ENCODE peak calls at places on chromosomes 7 and 10, in six cellular contexts. One of them, this sample, is unnamed.

GRCh38 chr7:2045559-2046405 is 187.0 kb downstream of the MAD1L1 start:
- DNase-seq in heart right ventricle: no peak
- DNase-seq in pancreas: no peak
- DNase-seq in uterus: no peak
- DNase-seq in CD4-positive, alpha-beta memory T cell: no peak
- DNase-seq in hepatocyte: no peak
- DNase-seq in this sample: no peak

GRCh38 chr10:132684164-132684891 is 101.6 kb downstream of the NKX6-2 start:
- DNase-seq in heart right ventricle: no peak
- DNase-seq in pancreas: peak
- DNase-seq in uterus: no peak
- DNase-seq in CD4-positive, alpha-beta memory T cell: peak
- DNase-seq in hepatocyte: no peak
- DNase-seq in this sample: peak

GRCh38 chr10:70956029-70956759 is 67.8 kb upstream of the PCBD1 start:
- DNase-seq in heart right ventricle: no peak
- DNase-seq in pancreas: no peak
- DNase-seq in uterus: no peak
- DNase-seq in CD4-positive, alpha-beta memory T cell: no peak
- DNase-seq in hepatocyte: no peak
- DNase-seq in this sample: no peak

GRCh38 chr7:130294314-130294713 is 1.4 kb downstream of the CPA4 start:
- DNase-seq in heart right ventricle: no peak
- DNase-seq in pancreas: no peak
- DNase-seq in uterus: no peak
- DNase-seq in CD4-positive, alpha-beta memory T cell: no peak
- DNase-seq in hepatocyte: no peak
- DNase-seq in this sample: no peak

GRCh38 chr7:83930262-83930661 is 264.3 kb downstream of the SEMA3A start:
- DNase-seq in heart right ventricle: no peak
- DNase-seq in pancreas: no peak
- DNase-seq in uterus: no peak
- DNase-seq in CD4-positive, alpha-beta memory T cell: no peak
- DNase-seq in hepatocyte: no peak
- DNase-seq in this sample: no peak

GRCh38 chr10:119341236-119342016 is 134.1 kb downstream of the GRK5 start:
- DNase-seq in heart right ventricle: peak
- DNase-seq in pancreas: no peak
- DNase-seq in uterus: peak
- DNase-seq in CD4-positive, alpha-beta memory T cell: no peak
- DNase-seq in hepatocyte: peak
- DNase-seq in this sample: peak

GRCh38 chr10:86294346-86295265 is 72.0 kb downstream of the GRID1 start:
- DNase-seq in heart right ventricle: no peak
- DNase-seq in pancreas: no peak
- DNase-seq in uterus: no peak
- DNase-seq in CD4-positive, alpha-beta memory T cell: no peak
- DNase-seq in hepatocyte: no peak
- DNase-seq in this sample: no peak

GRCh38 chr7:90629306-90629918 is 33.3 kb downstream of the CDK14 start:
- DNase-seq in heart right ventricle: peak
- DNase-seq in pancreas: no peak
- DNase-seq in uterus: no peak
- DNase-seq in CD4-positive, alpha-beta memory T cell: no peak
- DNase-seq in hepatocyte: peak
- DNase-seq in this sample: no peak

GRCh38 chr10:49334993-49335972 is 36.3 kb downstream of the C10orf71 start:
- DNase-seq in heart right ventricle: no peak
- DNase-seq in pancreas: no peak
- DNase-seq in uterus: no peak
- DNase-seq in CD4-positive, alpha-beta memory T cell: peak
- DNase-seq in hepatocyte: no peak
- DNase-seq in this sample: no peak

GRCh38 chr7:134782121-134782623 is 2.7 kb downstream of the CALD1 start:
- DNase-seq in heart right ventricle: no peak
- DNase-seq in pancreas: no peak
- DNase-seq in uterus: no peak
- DNase-seq in CD4-positive, alpha-beta memory T cell: no peak
- DNase-seq in hepatocyte: no peak
- DNase-seq in this sample: no peak

GRCh38 chr10:82037076-82037475 is 162.1 kb downstream of the NRG3 start:
- DNase-seq in heart right ventricle: no peak
- DNase-seq in pancreas: no peak
- DNase-seq in uterus: no peak
- DNase-seq in CD4-positive, alpha-beta memory T cell: no peak
- DNase-seq in hepatocyte: no peak
- DNase-seq in this sample: no peak

GRCh38 chr7:132576723-132577089 is 436 bp upstream of the PLXNA4 start:
- DNase-seq in heart right ventricle: no peak
- DNase-seq in pancreas: no peak
- DNase-seq in uterus: no peak
- DNase-seq in CD4-positive, alpha-beta memory T cell: no peak
- DNase-seq in hepatocyte: peak
- DNase-seq in this sample: no peak

GRCh38 chr7:116899308-116899707 is 36.9 kb downstream of the CAPZA2 start:
- DNase-seq in heart right ventricle: no peak
- DNase-seq in pancreas: no peak
- DNase-seq in uterus: no peak
- DNase-seq in CD4-positive, alpha-beta memory T cell: no peak
- DNase-seq in hepatocyte: no peak
- DNase-seq in this sample: no peak

GRCh38 chr7:68400783-68401182 is 1197.5 kb upstream of the AUTS2 start:
- DNase-seq in heart right ventricle: no peak
- DNase-seq in pancreas: no peak
- DNase-seq in uterus: no peak
- DNase-seq in CD4-positive, alpha-beta memory T cell: no peak
- DNase-seq in hepatocyte: no peak
- DNase-seq in this sample: no peak

GRCh38 chr7:149279111-149279743 is 17.2 kb downstream of the ZNF783 start:
- DNase-seq in heart right ventricle: no peak
- DNase-seq in pancreas: no peak
- DNase-seq in uterus: no peak
- DNase-seq in CD4-positive, alpha-beta memory T cell: no peak
- DNase-seq in hepatocyte: no peak
- DNase-seq in this sample: no peak

GRCh38 chr10:79399242-79399831 is 46.1 kb downstream of the ZCCHC24 start:
- DNase-seq in heart right ventricle: peak
- DNase-seq in pancreas: peak
- DNase-seq in uterus: peak
- DNase-seq in CD4-positive, alpha-beta memory T cell: no peak
- DNase-seq in hepatocyte: peak
- DNase-seq in this sample: no peak

GRCh38 chr10:108393111-108393510 is 1228.6 kb upstream of the SORCS1 start:
- DNase-seq in heart right ventricle: no peak
- DNase-seq in pancreas: no peak
- DNase-seq in uterus: no peak
- DNase-seq in CD4-positive, alpha-beta memory T cell: no peak
- DNase-seq in hepatocyte: no peak
- DNase-seq in this sample: no peak

GRCh38 chr7:69801729-69802688 is 203.7 kb downstream of the AUTS2 start:
- DNase-seq in heart right ventricle: no peak
- DNase-seq in pancreas: no peak
- DNase-seq in uterus: no peak
- DNase-seq in CD4-positive, alpha-beta memory T cell: no peak
- DNase-seq in hepatocyte: no peak
- DNase-seq in this sample: no peak

GRCh38 chr7:69800495-69800894 is 202.2 kb downstream of the AUTS2 start:
- DNase-seq in heart right ventricle: no peak
- DNase-seq in pancreas: peak
- DNase-seq in uterus: no peak
- DNase-seq in CD4-positive, alpha-beta memory T cell: no peak
- DNase-seq in hepatocyte: peak
- DNase-seq in this sample: no peak

GRCh38 chr7:69796421-69796820 is 198.1 kb downstream of the AUTS2 start:
- DNase-seq in heart right ventricle: no peak
- DNase-seq in pancreas: no peak
- DNase-seq in uterus: no peak
- DNase-seq in CD4-positive, alpha-beta memory T cell: no peak
- DNase-seq in hepatocyte: no peak
- DNase-seq in this sample: no peak

GRCh38 chr7:69799048-69799697 is 200.9 kb downstream of the AUTS2 start:
- DNase-seq in heart right ventricle: no peak
- DNase-seq in pancreas: no peak
- DNase-seq in uterus: no peak
- DNase-seq in CD4-positive, alpha-beta memory T cell: no peak
- DNase-seq in hepatocyte: no peak
- DNase-seq in this sample: no peak

DNA sequence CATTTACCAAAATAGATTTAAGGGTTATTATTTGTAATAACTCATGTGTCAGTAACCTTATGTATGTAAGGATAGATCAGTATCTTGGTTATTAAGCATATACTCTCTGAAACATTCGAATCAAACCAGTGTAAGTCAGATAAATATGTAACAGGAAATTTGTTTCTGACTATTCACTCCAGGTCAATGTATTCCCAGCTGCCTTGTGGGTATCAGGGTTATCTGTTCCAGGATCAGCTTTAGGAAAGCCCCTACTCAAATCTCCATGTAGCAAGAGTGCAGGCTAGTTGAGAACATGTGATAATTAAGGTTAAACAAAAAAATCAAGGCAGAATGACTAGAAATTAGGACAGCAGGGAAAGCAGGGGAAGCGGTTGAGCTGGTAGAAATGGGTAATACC is 201.7 kb downstream of the AUTS2 start:
- DNase-seq in heart right ventricle: no peak
- DNase-seq in pancreas: no peak
- DNase-seq in uterus: no peak
- DNase-seq in CD4-positive, alpha-beta memory T cell: no peak
- DNase-seq in hepatocyte: no peak
- DNase-seq in this sample: no peak
- H3K27ac ChIP-seq in heart right ventricle: no peak
- H3K27ac ChIP-seq in pancreas: no peak
- H3K27ac ChIP-seq in uterus: no peak
- H3K27ac ChIP-seq in CD4-positive, alpha-beta memory T cell: no peak
- H3K27ac ChIP-seq in hepatocyte: peak
- H3K27ac ChIP-seq in this sample: no peak

DNA sequence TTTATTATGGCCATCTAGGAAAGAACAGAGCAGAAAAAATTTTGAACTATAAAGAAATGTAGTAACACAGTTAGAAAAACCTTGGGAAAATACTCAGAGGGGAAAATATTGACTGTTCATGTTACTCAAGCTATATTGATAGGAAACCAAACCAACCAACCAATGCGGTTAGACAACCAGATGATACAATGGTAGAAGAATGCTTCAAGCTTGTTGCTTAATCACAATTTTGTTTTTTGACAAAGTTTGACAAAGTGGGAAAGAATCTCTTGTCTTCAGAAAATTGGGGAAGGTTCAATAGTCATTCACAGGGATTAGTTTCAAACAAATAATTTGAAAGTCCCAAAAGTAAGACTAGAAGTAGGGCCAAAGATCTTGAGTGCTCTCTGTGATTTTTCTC is 233.2 kb upstream of the PHYHIPL start:
- DNase-seq in heart right ventricle: no peak
- DNase-seq in pancreas: no peak
- DNase-seq in uterus: no peak
- DNase-seq in CD4-positive, alpha-beta memory T cell: no peak
- DNase-seq in hepatocyte: no peak
- DNase-seq in this sample: no peak
- H3K4me3 ChIP-seq in heart right ventricle: no peak
- H3K4me3 ChIP-seq in pancreas: no peak
- H3K4me3 ChIP-seq in uterus: no peak
- H3K4me3 ChIP-seq in CD4-positive, alpha-beta memory T cell: no peak
- H3K4me3 ChIP-seq in hepatocyte: no peak
- H3K4me3 ChIP-seq in this sample: no peak

GRCh38 chr10:33114451-33114944 is 156.5 kb upstream of the ITGB1 start:
- DNase-seq in heart right ventricle: no peak
- DNase-seq in pancreas: no peak
- DNase-seq in uterus: no peak
- DNase-seq in CD4-positive, alpha-beta memory T cell: peak
- DNase-seq in hepatocyte: no peak
- DNase-seq in this sample: no peak

GRCh38 chr10:33116293-33116697 is 158.3 kb upstream of the ITGB1 start:
- DNase-seq in heart right ventricle: peak
- DNase-seq in pancreas: no peak
- DNase-seq in uterus: peak
- DNase-seq in CD4-positive, alpha-beta memory T cell: peak
- DNase-seq in hepatocyte: peak
- DNase-seq in this sample: no peak

GRCh38 chr10:33117816-33118215 is 159.8 kb upstream of the ITGB1 start:
- DNase-seq in heart right ventricle: no peak
- DNase-seq in pancreas: no peak
- DNase-seq in uterus: no peak
- DNase-seq in CD4-positive, alpha-beta memory T cell: peak
- DNase-seq in hepatocyte: no peak
- DNase-seq in this sample: peak

GRCh38 chr10:33113111-33113856 is 155.3 kb upstream of the ITGB1 start:
- DNase-seq in heart right ventricle: no peak
- DNase-seq in pancreas: no peak
- DNase-seq in uterus: no peak
- DNase-seq in CD4-positive, alpha-beta memory T cell: no peak
- DNase-seq in hepatocyte: peak
- DNase-seq in this sample: no peak

DNA sequence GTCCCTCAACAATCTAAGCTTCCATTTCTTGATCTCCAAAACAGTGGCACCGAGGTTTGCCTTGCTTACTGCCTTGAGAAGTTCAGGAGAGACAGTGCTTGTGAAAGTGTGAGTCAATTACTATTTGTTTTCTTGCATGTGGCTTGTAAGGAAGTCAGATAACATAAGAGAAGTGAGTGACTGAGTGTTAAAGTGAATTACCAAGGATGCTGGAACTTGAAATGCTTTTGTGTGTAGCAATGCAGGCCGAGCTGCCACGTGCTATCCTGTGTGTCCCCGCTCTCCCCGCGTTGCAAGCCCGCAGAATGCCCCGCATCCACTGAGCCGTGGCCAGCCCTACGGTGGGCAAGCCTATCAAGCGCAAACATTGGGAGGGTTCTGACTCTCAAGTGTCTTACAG is 157.7 kb upstream of the ITGB1 start:
- DNase-seq in heart right ventricle: no peak
- DNase-seq in pancreas: no peak
- DNase-seq in uterus: no peak
- DNase-seq in CD4-positive, alpha-beta memory T cell: peak
- DNase-seq in hepatocyte: no peak
- DNase-seq in this sample: no peak
- H3K27ac ChIP-seq in heart right ventricle: peak
- H3K27ac ChIP-seq in pancreas: no peak
- H3K27ac ChIP-seq in uterus: no peak
- H3K27ac ChIP-seq in CD4-positive, alpha-beta memory T cell: peak
- H3K27ac ChIP-seq in hepatocyte: no peak
- H3K27ac ChIP-seq in this sample: peak

DNA sequence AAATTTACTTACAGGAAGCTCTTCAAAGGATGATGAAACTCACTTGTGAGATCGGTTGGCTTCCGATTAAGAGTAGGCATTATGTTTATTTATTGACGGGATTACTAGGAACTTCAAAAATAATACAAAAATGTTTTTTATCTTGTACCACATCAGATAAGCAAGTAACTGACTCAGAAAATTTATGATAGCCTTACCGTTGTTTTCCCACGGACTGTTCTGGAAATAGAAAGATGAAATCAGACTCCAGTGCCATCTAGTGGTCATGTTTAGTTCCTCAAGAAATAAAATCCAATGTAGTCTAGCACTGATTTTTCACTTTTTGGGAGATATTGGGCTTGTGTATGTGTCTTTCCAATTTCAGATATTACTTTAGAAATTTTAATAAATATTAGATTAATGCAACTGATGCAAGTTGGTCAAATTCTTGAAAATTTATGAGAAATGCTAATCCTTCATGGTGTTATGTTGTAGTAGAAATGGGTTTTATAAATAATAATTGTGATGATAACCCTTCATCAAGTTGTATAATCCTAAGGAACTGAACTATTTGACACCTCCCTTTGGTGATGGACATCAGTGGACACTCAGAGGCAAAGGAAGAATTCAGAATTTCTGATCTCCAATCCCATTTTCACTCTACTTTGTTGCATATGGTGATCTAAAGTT is 168.8 kb downstream of the TMEM26 start:
- DNase-seq in heart right ventricle: peak
- DNase-seq in pancreas: no peak
- DNase-seq in uterus: peak
- DNase-seq in CD4-positive, alpha-beta memory T cell: peak
- DNase-seq in hepatocyte: peak
- DNase-seq in this sample: no peak
- H3K4me3 ChIP-seq in heart right ventricle: no peak
- H3K4me3 ChIP-seq in pancreas: no peak
- H3K4me3 ChIP-seq in uterus: no peak
- H3K4me3 ChIP-seq in CD4-positive, alpha-beta memory T cell: no peak
- H3K4me3 ChIP-seq in hepatocyte: no peak
- H3K4me3 ChIP-seq in this sample: no peak

This sample was measured in CD8-positive, alpha-beta memory T cell.